ENCODE peak calls at places on chromosomes 6 and 20, in eight cellular contexts. C is breast epithelium, P is brain microvascular endothelial cell, Q is tibial artery, I is fibroblast of lung, L is OCI-LY7, J is PC-3, T is NT2/D1. H is an unnamed sample.
A peak's percentile ranks its signal among the peaks of the same experiment; 100 is the strongest.

GRCh38 chr6:127347188-127347587 is 3.8 kb upstream of the ECHDC1 start:
- DNase-seq in L (no peak), I (peak; percentile 68), Q (no peak), C (no peak), P (no peak), T (no peak), J (peak; percentile 80), H (no peak)

GRCh38 chr20:52923123-52923543 is 49.0 kb upstream of the TSHZ2 start:
- DNase-seq in Q (no peak), L (no peak), I (peak; percentile 98), J (peak; percentile 53), T (peak; percentile 54), P (peak; percentile 6), C (no peak), H (peak; percentile 80)

GRCh38 chr20:63678071-63678470 is 18.4 kb upstream of the TNFRSF6B start:
- DNase-seq in P (no peak), I (no peak), L (no peak), Q (no peak), T (no peak), C (no peak), J (no peak), H (no peak)

GRCh38 chr6:75673885-75674284 is 72.2 kb downstream of the SENP6 start:
- DNase-seq in L (no peak), I (peak; percentile 46), C (no peak), J (no peak), Q (no peak), P (no peak), T (no peak), H (no peak)

GRCh38 chr20:4814696-4815252 is 93.1 kb downstream of the PRND start:
- DNase-seq in J (no peak), L (peak; percentile 87), Q (peak; percentile 69), I (no peak), T (no peak), P (no peak), C (no peak), H (no peak)

GRCh38 chr20:57445298-57445697 is 54.1 kb downstream of the RBM38 start:
- DNase-seq in Q (peak; percentile 91), J (peak; percentile 27), P (no peak), L (no peak), T (no peak), C (no peak), I (peak; percentile 42), H (peak; percentile 41)

GRCh38 chr6:46029602-46030001 is 13.9 kb upstream of the CLIC5 start:
- DNase-seq in I (no peak), T (no peak), P (no peak), Q (no peak), J (no peak), L (no peak), C (no peak), H (no peak)

GRCh38 chr20:63103402-63104311 is 96.9 kb upstream of the BHLHE23 start:
- DNase-seq in P (no peak), T (no peak), C (no peak), L (no peak), J (no peak), Q (no peak), I (peak; percentile 15), H (peak; percentile 25)

GRCh38 chr6:142819603-142820335 is 125.2 kb downstream of the HIVEP2 start:
- DNase-seq in T (no peak), L (peak; percentile 71), J (no peak), P (no peak), Q (no peak), C (no peak), I (peak; percentile 35), H (no peak)

GRCh38 chr20:21719592-21720214 is 14.2 kb downstream of the PAX1 start:
- DNase-seq in P (peak; percentile 74), C (no peak), Q (no peak), I (peak; percentile 68), T (no peak), L (peak; percentile 60), J (peak; percentile 84), H (peak; percentile 23)

GRCh38 chr6:135095716-135096115 is 41.1 kb upstream of the HBS1L start:
- DNase-seq in T (no peak), Q (no peak), P (no peak), L (no peak), I (no peak), J (no peak), C (no peak), H (no peak)

GRCh38 chr6:33391278-33392167 is at the start of gene KIFC1:
- DNase-seq in I (peak; percentile 100), C (peak; percentile 100), L (peak; percentile 100), P (peak; percentile 100), Q (peak; percentile 100), J (peak; percentile 99), T (peak; percentile 96), H (peak; percentile 97)

GRCh38 chr6:111731404-111732195 is 125.9 kb upstream of the TRAF3IP2 start:
- DNase-seq in L (no peak), J (no peak), C (no peak), Q (no peak), I (no peak), P (no peak), T (peak; percentile 23), H (no peak)

GRCh38 chr6:169618526-169619490 is 83.0 kb downstream of the WDR27 start:
- DNase-seq in T (peak; percentile 50), Q (no peak), I (peak; percentile 86), P (peak; percentile 73), L (no peak), C (no peak), J (peak; percentile 62), H (peak; percentile 65)

GRCh38 chr6:170073846-170074245 is 217.0 kb downstream of the DLL1 start:
- DNase-seq in P (no peak), T (no peak), J (no peak), C (no peak), Q (peak; percentile 28), I (no peak), L (no peak), H (no peak)

GRCh38 chr6:41734666-41735426 is 562 bp downstream of the TFEB start:
- DNase-seq in Q (peak; percentile 90), P (peak; percentile 67), T (no peak), C (peak; percentile 75), I (peak; percentile 71), J (peak; percentile 45), L (peak; percentile 80), H (peak; percentile 70)

GRCh38 chr20:4041748-4042411 is 26.5 kb upstream of the RNF24 start:
- DNase-seq in C (peak; percentile 60), I (peak; percentile 89), P (peak; percentile 87), J (peak; percentile 100), T (no peak), L (no peak), Q (peak; percentile 71), H (peak; percentile 82)

DNA sequence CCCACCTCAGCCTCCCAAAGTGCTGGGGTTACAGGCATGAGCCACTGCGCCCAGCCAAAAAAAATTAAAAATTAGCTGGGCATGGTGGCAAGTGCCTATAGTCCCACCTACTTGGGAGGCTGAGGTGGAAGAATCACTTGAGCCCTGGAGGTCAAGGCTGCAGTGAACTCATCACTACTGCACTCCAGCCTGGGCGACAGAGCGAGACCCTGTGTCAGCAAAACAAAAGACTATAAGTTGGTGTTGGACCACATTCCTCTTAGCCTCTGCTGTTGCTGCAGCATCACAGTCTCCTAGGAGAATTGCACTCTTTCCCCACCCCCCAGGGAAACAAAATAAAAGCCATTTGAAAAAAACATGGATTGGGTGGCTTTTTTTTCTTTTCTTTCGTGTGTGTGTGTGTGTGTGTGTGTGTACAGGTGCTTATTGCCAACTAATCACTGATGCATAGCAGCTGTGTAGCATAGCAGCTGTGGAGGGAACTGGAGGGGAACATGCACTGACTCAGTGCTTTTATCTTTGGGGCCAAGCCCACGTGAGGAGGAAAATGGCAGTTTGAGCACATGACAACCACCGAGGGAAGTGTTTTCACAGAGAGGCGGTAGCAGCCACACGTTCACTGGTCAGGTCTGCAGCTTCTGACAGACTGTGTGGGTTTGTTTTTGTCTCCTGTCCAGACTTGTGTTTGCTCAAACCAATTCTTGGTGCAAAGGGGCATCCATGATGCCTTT is 27.5 kb downstream of the ALDH5A1 start:
- DNase-seq in C (no peak), J (no peak), L (peak; percentile 99), T (no peak), P (no peak), I (no peak), Q (no peak), H (no peak)
- H3K4me3 ChIP-seq in C (no peak overlapping the region), J (no peak overlapping the region), L (peak overlapping the region; percentile 99), T (no peak overlapping the region), P (no peak overlapping the region), I (no peak overlapping the region), Q (no peak overlapping the region), H (no peak overlapping the region)

GRCh38 chr6:43674921-43675320 is 12.7 kb downstream of the MRPS18A start:
- DNase-seq in C (no peak), Q (no peak), I (no peak), T (no peak), P (no peak), L (no peak), J (no peak), H (no peak)

GRCh38 chr6:43679057-43679456 is 8.5 kb downstream of the MRPS18A start:
- DNase-seq in C (no peak), J (no peak), T (no peak), L (no peak), I (no peak), P (no peak), Q (no peak), H (no peak)

GRCh38 chr6:43678341-43678740 is 9.2 kb downstream of the MRPS18A start:
- DNase-seq in Q (no peak), L (no peak), J (no peak), C (no peak), I (no peak), T (no peak), P (no peak), H (no peak)

GRCh38 chr6:43676962-43677606 is 10.5 kb downstream of the MRPS18A start:
- DNase-seq in I (no peak), J (no peak), Q (no peak), C (no peak), P (no peak), T (no peak), L (no peak), H (no peak)

GRCh38 chr6:43677759-43678158 is 9.8 kb downstream of the MRPS18A start:
- DNase-seq in Q (no peak), P (no peak), J (no peak), L (no peak), C (no peak), I (no peak), T (no peak), H (no peak)
- H3K36me3 ChIP-seq in Q (peaks cover 87% of the 10 kb centered on the region), P (peaks cover 49% of the 10 kb centered on the region), J (peaks cover 64% of the 10 kb centered on the region), L (peaks cover 94% of the 10 kb centered on the region), C (no peaks in the 10 kb centered on the region), I (peaks cover 21% of the 10 kb centered on the region), T (peaks cover 90% of the 10 kb centered on the region), H (peaks cover 4% of the 10 kb centered on the region)

GRCh38 chr20:10352934-10353866 is 80.8 kb downstream of the MKKS start:
- DNase-seq in T (no peak), I (peak; percentile 44), J (no peak), Q (no peak), C (no peak), P (no peak), L (no peak), H (no peak)
- H3K4me3 ChIP-seq in T (no peak overlapping the region), I (no peak overlapping the region), J (no peak overlapping the region), Q (no peak overlapping the region), C (no peak overlapping the region), P (no peak overlapping the region), L (no peak overlapping the region), H (no peak overlapping the region)

DNA sequence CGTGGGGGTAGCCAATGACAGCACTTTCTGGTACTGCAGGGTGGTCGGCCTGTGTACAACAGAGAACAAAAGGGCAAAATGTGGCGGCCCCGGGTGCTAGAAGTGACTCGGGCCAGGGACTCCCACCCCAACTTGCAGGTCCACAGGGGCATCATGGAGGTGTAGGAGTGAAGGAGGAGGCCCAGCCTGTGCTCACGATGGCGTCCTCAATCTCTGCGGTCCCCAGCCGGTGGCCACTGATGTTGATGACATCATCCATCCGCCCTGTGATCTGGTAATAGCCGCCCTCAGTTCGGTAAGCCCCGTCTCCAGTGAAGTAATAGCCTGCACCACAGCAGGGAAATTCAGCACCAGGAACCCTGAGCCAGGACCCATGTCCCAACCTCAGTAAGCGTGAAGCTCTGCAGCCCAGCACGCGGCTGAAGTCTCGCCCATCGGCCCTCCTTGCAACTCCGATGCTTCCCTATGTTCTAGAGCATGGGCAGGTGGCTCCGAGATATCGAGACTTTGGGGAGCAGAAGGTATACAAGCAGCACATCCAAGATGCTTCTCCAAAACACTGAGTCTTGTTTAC is 20.2 kb upstream of the APMAP start:
- DNase-seq in I (no peak), J (no peak), T (no peak), L (no peak), P (no peak), C (peak; percentile 47), Q (peak; percentile 48), H (no peak)
- H3K36me3 ChIP-seq in I (no peaks in the 10 kb centered on the region), J (no peaks in the 10 kb centered on the region), T (no peaks in the 10 kb centered on the region), L (no peaks in the 10 kb centered on the region), P (no peaks in the 10 kb centered on the region), C (peaks cover 18% of the 10 kb centered on the region), Q (peaks cover 98% of the 10 kb centered on the region), H (no peaks in the 10 kb centered on the region)

H was measured in MG63.